ENCODE peak calls at places on chromosome 1, in five cellular contexts. One of them, this sample, is unnamed.

GRCh38 chr1:36951761-36952160 is 82.6 kb downstream of the GRIK3 start:
- DNase-seq in PC-3: no peak
- DNase-seq in CD8-positive, alpha-beta T cell: no peak
- DNase-seq in endothelial cell of umbilical vein: no peak
- DNase-seq in upper lobe of right lung: no peak
- DNase-seq in this sample: no peak

GRCh38 chr1:115332813-115333608 is 5.0 kb downstream of the NGF start:
- DNase-seq in endothelial cell of umbilical vein: no peak
- DNase-seq in CD8-positive, alpha-beta T cell: no peak
- DNase-seq in upper lobe of right lung: no peak
- DNase-seq in PC-3: no peak
- DNase-seq in this sample: no peak

GRCh38 chr1:74380252-74380651 is 132.2 kb downstream of the LRRC53 start:
- DNase-seq in endothelial cell of umbilical vein: no peak
- DNase-seq in CD8-positive, alpha-beta T cell: no peak
- DNase-seq in upper lobe of right lung: no peak
- DNase-seq in PC-3: no peak
- DNase-seq in this sample: no peak

GRCh38 chr1:178528963-178529355 is 16.1 kb downstream of the TEX35 start:
- DNase-seq in CD8-positive, alpha-beta T cell: no peak
- DNase-seq in upper lobe of right lung: no peak
- DNase-seq in PC-3: no peak
- DNase-seq in endothelial cell of umbilical vein: no peak
- DNase-seq in this sample: no peak

GRCh38 chr1:117646007-117646913 is 40.4 kb downstream of the TENT5C start:
- DNase-seq in endothelial cell of umbilical vein: no peak
- DNase-seq in PC-3: no peak
- DNase-seq in CD8-positive, alpha-beta T cell: no peak
- DNase-seq in upper lobe of right lung: no peak
- DNase-seq in this sample: no peak

GRCh38 chr1:84889437-84889836 is 3.6 kb downstream of the LPAR3 start:
- DNase-seq in PC-3: no peak
- DNase-seq in CD8-positive, alpha-beta T cell: no peak
- DNase-seq in endothelial cell of umbilical vein: no peak
- DNase-seq in upper lobe of right lung: no peak
- DNase-seq in this sample: no peak

GRCh38 chr1:205920159-205920558 is 23.1 kb downstream of the SLC26A9 start:
- DNase-seq in PC-3: no peak
- DNase-seq in endothelial cell of umbilical vein: peak
- DNase-seq in CD8-positive, alpha-beta T cell: no peak
- DNase-seq in upper lobe of right lung: peak
- DNase-seq in this sample: no peak

GRCh38 chr1:9909222-9910046 is 635 bp downstream of the CTNNBIP1 start:
- DNase-seq in PC-3: peak
- DNase-seq in upper lobe of right lung: no peak
- DNase-seq in endothelial cell of umbilical vein: peak
- DNase-seq in CD8-positive, alpha-beta T cell: peak
- DNase-seq in this sample: no peak

GRCh38 chr1:241408170-241408569 is 51.2 kb upstream of the RGS7 start:
- DNase-seq in upper lobe of right lung: no peak
- DNase-seq in endothelial cell of umbilical vein: peak
- DNase-seq in CD8-positive, alpha-beta T cell: no peak
- DNase-seq in PC-3: peak
- DNase-seq in this sample: no peak

GRCh38 chr1:179082308-179083030 is 599 bp downstream of the TOR3A start:
- DNase-seq in upper lobe of right lung: peak
- DNase-seq in CD8-positive, alpha-beta T cell: peak
- DNase-seq in PC-3: peak
- DNase-seq in endothelial cell of umbilical vein: peak
- DNase-seq in this sample: no peak

GRCh38 chr1:225817611-225818061 is 7.7 kb downstream of the EPHX1 start:
- DNase-seq in CD8-positive, alpha-beta T cell: no peak
- DNase-seq in upper lobe of right lung: peak
- DNase-seq in PC-3: peak
- DNase-seq in endothelial cell of umbilical vein: peak
- DNase-seq in this sample: peak

GRCh38 chr1:32215629-32216505 is 6.3 kb downstream of the TMEM234 start:
- DNase-seq in CD8-positive, alpha-beta T cell: peak
- DNase-seq in upper lobe of right lung: no peak
- DNase-seq in endothelial cell of umbilical vein: peak
- DNase-seq in PC-3: peak
- DNase-seq in this sample: no peak

GRCh38 chr1:248755505-248755904 is at the start of gene LYPD8:
- DNase-seq in CD8-positive, alpha-beta T cell: no peak
- DNase-seq in endothelial cell of umbilical vein: no peak
- DNase-seq in upper lobe of right lung: peak
- DNase-seq in PC-3: no peak
- DNase-seq in this sample: no peak

GRCh38 chr1:180860535-180860934 is 52.2 kb upstream of the KIAA1614 start:
- DNase-seq in CD8-positive, alpha-beta T cell: no peak
- DNase-seq in upper lobe of right lung: no peak
- DNase-seq in endothelial cell of umbilical vein: no peak
- DNase-seq in PC-3: no peak
- DNase-seq in this sample: no peak

GRCh38 chr1:7583291-7584096 is 187.6 kb upstream of the VAMP3 start:
- DNase-seq in PC-3: no peak
- DNase-seq in upper lobe of right lung: no peak
- DNase-seq in CD8-positive, alpha-beta T cell: no peak
- DNase-seq in endothelial cell of umbilical vein: no peak
- DNase-seq in this sample: no peak

GRCh38 chr1:8027748-8028631 is 1.9 kb upstream of the ERRFI1 start:
- DNase-seq in upper lobe of right lung: no peak
- DNase-seq in CD8-positive, alpha-beta T cell: no peak
- DNase-seq in endothelial cell of umbilical vein: peak
- DNase-seq in PC-3: peak
- DNase-seq in this sample: no peak

GRCh38 chr1:208510192-208510952 is 266.2 kb upstream of the PLXNA2 start:
- DNase-seq in upper lobe of right lung: no peak
- DNase-seq in PC-3: peak
- DNase-seq in CD8-positive, alpha-beta T cell: no peak
- DNase-seq in endothelial cell of umbilical vein: no peak
- DNase-seq in this sample: no peak

GRCh38 chr1:32993215-32993566 is 28.6 kb upstream of the RNF19B start:
- DNase-seq in PC-3: no peak
- DNase-seq in CD8-positive, alpha-beta T cell: no peak
- DNase-seq in endothelial cell of umbilical vein: no peak
- DNase-seq in upper lobe of right lung: no peak
- DNase-seq in this sample: no peak

GRCh38 chr1:59433440-59433813 is 136.5 kb downstream of the FGGY start:
- DNase-seq in PC-3: peak
- DNase-seq in endothelial cell of umbilical vein: no peak
- DNase-seq in upper lobe of right lung: no peak
- DNase-seq in CD8-positive, alpha-beta T cell: no peak
- DNase-seq in this sample: no peak

GRCh38 chr1:204894031-204894430 is 23.4 kb downstream of the NFASC start:
- DNase-seq in PC-3: peak
- DNase-seq in upper lobe of right lung: no peak
- DNase-seq in endothelial cell of umbilical vein: no peak
- DNase-seq in CD8-positive, alpha-beta T cell: no peak
- DNase-seq in this sample: no peak

GRCh38 chr1:17606826-17607440 is 67.4 kb downstream of the ARHGEF10L start:
- DNase-seq in CD8-positive, alpha-beta T cell: no peak
- DNase-seq in upper lobe of right lung: peak
- DNase-seq in PC-3: peak
- DNase-seq in endothelial cell of umbilical vein: peak
- DNase-seq in this sample: peak

GRCh38 chr1:166080965-166081870 is 85.6 kb downstream of the FAM78B start:
- DNase-seq in upper lobe of right lung: no peak
- DNase-seq in endothelial cell of umbilical vein: no peak
- DNase-seq in PC-3: no peak
- DNase-seq in CD8-positive, alpha-beta T cell: no peak
- DNase-seq in this sample: no peak

GRCh38 chr1:77406661-77407060 is 124.8 kb downstream of the AK5 start:
- DNase-seq in CD8-positive, alpha-beta T cell: no peak
- DNase-seq in endothelial cell of umbilical vein: peak
- DNase-seq in upper lobe of right lung: no peak
- DNase-seq in PC-3: peak
- DNase-seq in this sample: no peak

GRCh38 chr1:171335964-171336363 is 22.0 kb downstream of the FMO4 start:
- DNase-seq in PC-3: no peak
- DNase-seq in CD8-positive, alpha-beta T cell: no peak
- DNase-seq in endothelial cell of umbilical vein: no peak
- DNase-seq in upper lobe of right lung: no peak
- DNase-seq in this sample: no peak

GRCh38 chr1:156524985-156525590 is 24.5 kb upstream of the MEF2D start:
- DNase-seq in CD8-positive, alpha-beta T cell: no peak
- DNase-seq in PC-3: no peak
- DNase-seq in upper lobe of right lung: no peak
- DNase-seq in endothelial cell of umbilical vein: no peak
- DNase-seq in this sample: no peak

GRCh38 chr1:156522443-156522970 is 21.9 kb upstream of the MEF2D start:
- DNase-seq in CD8-positive, alpha-beta T cell: no peak
- DNase-seq in PC-3: no peak
- DNase-seq in upper lobe of right lung: no peak
- DNase-seq in endothelial cell of umbilical vein: no peak
- DNase-seq in this sample: no peak

GRCh38 chr1:156525856-156526479 is 25.4 kb upstream of the MEF2D start:
- DNase-seq in endothelial cell of umbilical vein: no peak
- DNase-seq in upper lobe of right lung: peak
- DNase-seq in PC-3: no peak
- DNase-seq in CD8-positive, alpha-beta T cell: no peak
- DNase-seq in this sample: no peak

GRCh38 chr1:156523801-156524480 is 23.4 kb upstream of the MEF2D start:
- DNase-seq in endothelial cell of umbilical vein: no peak
- DNase-seq in CD8-positive, alpha-beta T cell: no peak
- DNase-seq in PC-3: no peak
- DNase-seq in upper lobe of right lung: no peak
- DNase-seq in this sample: no peak

DNA sequence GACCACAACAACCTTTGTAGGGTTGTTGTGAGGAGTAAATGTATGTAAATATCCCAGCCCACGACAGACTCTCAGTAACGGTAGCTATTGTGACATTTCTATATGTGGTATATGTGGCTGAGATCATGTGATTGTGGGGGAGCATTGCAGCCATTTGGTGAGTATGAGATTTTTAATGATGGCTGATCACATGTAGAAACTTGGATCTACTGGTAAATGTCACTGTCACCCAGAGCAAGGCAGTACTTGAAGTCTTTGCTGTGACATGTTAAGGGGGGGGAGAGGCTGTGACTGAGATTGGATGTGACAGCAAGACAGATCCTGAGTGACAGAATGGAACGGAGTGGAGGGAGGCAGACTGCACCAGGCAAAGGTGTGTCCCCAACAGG is 23.9 kb upstream of the MEF2D start:
- DNase-seq in endothelial cell of umbilical vein: no peak
- DNase-seq in CD8-positive, alpha-beta T cell: no peak
- DNase-seq in PC-3: no peak
- DNase-seq in upper lobe of right lung: peak
- DNase-seq in this sample: no peak
- H3K4me3 ChIP-seq in endothelial cell of umbilical vein: no peak
- H3K4me3 ChIP-seq in CD8-positive, alpha-beta T cell: no peak
- H3K4me3 ChIP-seq in PC-3: no peak
- H3K4me3 ChIP-seq in upper lobe of right lung: no peak
- H3K4me3 ChIP-seq in this sample: no peak

DNA sequence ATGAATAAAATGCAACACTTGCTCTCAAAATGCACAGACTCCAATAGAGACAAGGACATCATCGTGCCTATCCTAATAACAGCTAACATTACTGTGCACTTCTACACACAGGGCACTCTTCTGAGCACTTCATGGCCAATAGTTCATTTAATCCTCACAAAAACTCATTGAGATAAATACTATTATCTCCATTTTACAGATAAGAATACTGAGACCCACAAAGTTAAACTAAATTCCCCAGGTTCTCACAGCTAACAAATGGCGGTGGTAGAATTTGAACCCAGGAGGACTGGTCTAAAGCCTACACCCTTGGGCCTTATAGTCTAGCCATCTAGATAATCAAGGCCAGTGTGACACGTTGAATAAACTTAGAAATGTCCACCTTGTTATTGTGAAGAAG is 328.6 kb downstream of the RRAGC start:
- DNase-seq in CD8-positive, alpha-beta T cell: no peak
- DNase-seq in endothelial cell of umbilical vein: no peak
- DNase-seq in PC-3: no peak
- DNase-seq in upper lobe of right lung: no peak
- DNase-seq in this sample: no peak
- TF ChIP-seq CTCF in CD8-positive, alpha-beta T cell: no peak
- TF ChIP-seq CTCF in endothelial cell of umbilical vein: no peak
- TF ChIP-seq CTCF in PC-3: no peak
- TF ChIP-seq CTCF in upper lobe of right lung: no peak
- TF ChIP-seq CTCF in this sample: no peak

GRCh38 chr1:151617995-151618394 is 6.1 kb downstream of the SNX27 start:
- DNase-seq in endothelial cell of umbilical vein: no peak
- DNase-seq in upper lobe of right lung: no peak
- DNase-seq in CD8-positive, alpha-beta T cell: no peak
- DNase-seq in PC-3: no peak
- DNase-seq in this sample: no peak

GRCh38 chr1:151620286-151620685 is 8.4 kb downstream of the SNX27 start:
- DNase-seq in CD8-positive, alpha-beta T cell: no peak
- DNase-seq in upper lobe of right lung: no peak
- DNase-seq in endothelial cell of umbilical vein: no peak
- DNase-seq in PC-3: no peak
- DNase-seq in this sample: no peak

GRCh38 chr1:151618470-151618869 is 6.6 kb downstream of the SNX27 start:
- DNase-seq in endothelial cell of umbilical vein: no peak
- DNase-seq in CD8-positive, alpha-beta T cell: no peak
- DNase-seq in PC-3: no peak
- DNase-seq in upper lobe of right lung: no peak
- DNase-seq in this sample: no peak

GRCh38 chr1:151621351-151621750 is 9.5 kb downstream of the SNX27 start:
- DNase-seq in upper lobe of right lung: no peak
- DNase-seq in endothelial cell of umbilical vein: no peak
- DNase-seq in PC-3: no peak
- DNase-seq in CD8-positive, alpha-beta T cell: no peak
- DNase-seq in this sample: no peak

GRCh38 chr1:151619489-151620093 is 7.7 kb downstream of the SNX27 start:
- DNase-seq in endothelial cell of umbilical vein: peak
- DNase-seq in PC-3: peak
- DNase-seq in upper lobe of right lung: no peak
- DNase-seq in CD8-positive, alpha-beta T cell: no peak
- DNase-seq in this sample: no peak
- H3K27ac ChIP-seq in endothelial cell of umbilical vein: no peak
- H3K27ac ChIP-seq in PC-3: peak
- H3K27ac ChIP-seq in upper lobe of right lung: peak
- H3K27ac ChIP-seq in CD8-positive, alpha-beta T cell: no peak
- H3K27ac ChIP-seq in this sample: peak

DNA sequence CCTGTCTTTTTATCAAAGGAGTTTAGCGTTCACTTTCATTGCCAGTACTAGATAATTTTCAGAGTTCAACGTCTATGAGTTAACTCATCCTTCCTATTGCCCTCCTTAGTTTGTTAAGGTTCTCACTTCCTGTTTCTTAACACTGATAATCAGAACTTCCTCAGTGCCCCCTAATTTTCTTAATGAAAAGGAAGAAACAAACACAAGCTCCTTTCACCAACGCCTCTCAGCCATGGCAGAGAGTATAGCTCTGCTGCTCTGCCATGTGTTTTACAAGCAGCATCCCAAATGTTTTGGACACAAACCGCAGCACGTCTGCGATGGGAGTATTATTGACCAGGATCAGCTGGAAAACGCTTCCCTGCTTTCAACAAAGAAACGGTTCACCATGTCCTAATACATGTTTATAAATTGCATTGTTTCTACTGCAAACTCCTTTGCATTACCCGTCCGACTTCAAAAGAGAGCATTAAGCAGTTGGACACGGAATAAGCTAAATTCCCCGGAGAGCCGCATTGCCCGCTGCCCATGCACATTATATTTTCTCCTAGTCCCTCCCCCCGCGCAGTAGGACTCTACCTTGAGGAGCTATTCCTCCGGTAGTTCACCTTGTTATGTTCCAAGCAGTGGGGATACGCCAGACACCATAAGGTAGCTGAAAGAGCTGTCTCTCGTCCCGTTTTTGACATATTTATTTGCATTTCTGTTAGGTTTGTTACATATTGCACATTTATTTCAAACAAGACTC is 568 bp downstream of the OLFM3 start:
- DNase-seq in PC-3: no peak
- DNase-seq in endothelial cell of umbilical vein: no peak
- DNase-seq in upper lobe of right lung: no peak
- DNase-seq in CD8-positive, alpha-beta T cell: no peak
- DNase-seq in this sample: peak
- H3K4me3 ChIP-seq in PC-3: no peak
- H3K4me3 ChIP-seq in endothelial cell of umbilical vein: no peak
- H3K4me3 ChIP-seq in upper lobe of right lung: no peak
- H3K4me3 ChIP-seq in CD8-positive, alpha-beta T cell: no peak
- H3K4me3 ChIP-seq in this sample: peak

This sample was measured in dorsolateral prefrontal cortex.